ENCODE peak calls at places on chromosomes 12 and 14, in six cellular contexts. M is HFF-Myc, X is AG04450, J is dorsolateral prefrontal cortex, N is AG10803, K is esophagus squamous epithelium. P is an unnamed sample.

GRCh38 chr14:78985668-78986073 is 815.5 kb downstream of the NRXN3 start:
- DNase-seq in M (peak; percentile 1), X (no peak), J (no peak), N (peak; percentile 39), K (no peak), P (peak; percentile 37)

GRCh38 chr12:100593490-100593889 is 20.0 kb downstream of the GAS2L3 start:
- DNase-seq in M (no peak), X (no peak), J (no peak), N (peak; percentile 37), K (no peak), P (peak; percentile 56)

GRCh38 chr12:65208957-65209654 is 39.7 kb downstream of the LEMD3 start:
- DNase-seq in M (no peak), X (no peak), J (no peak), N (no peak), K (no peak), P (no peak)

GRCh38 chr12:127162307-127162706 is 1104.7 kb upstream of the TMEM132C start:
- DNase-seq in M (no peak), X (no peak), J (no peak), N (no peak), K (no peak), P (no peak)

GRCh38 chr12:39502657-39503056 is 59.7 kb upstream of the KIF21A start:
- DNase-seq in M (no peak), X (no peak), J (no peak), N (no peak), K (no peak), P (no peak)

GRCh38 chr14:99199854-99200653 is 71.9 kb downstream of the BCL11B start:
- DNase-seq in M (no peak), X (no peak), J (no peak), N (peak; percentile 20), K (no peak), P (no peak)

GRCh38 chr14:90600619-90601018 is 203.8 kb downstream of the CALM1 start:
- DNase-seq in M (no peak), X (no peak), J (no peak), N (no peak), K (no peak), P (no peak)

GRCh38 chr12:19015285-19015684 is 114.2 kb upstream of the PLEKHA5 start:
- DNase-seq in M (no peak), X (no peak), J (no peak), N (no peak), K (no peak), P (no peak)

GRCh38 chr14:100504372-100505078 is 82.7 kb downstream of the BEGAIN start:
- DNase-seq in M (peak; percentile 14), X (no peak), J (no peak), N (no peak), K (no peak), P (no peak)

GRCh38 chr12:119181944-119182343 is 3.2 kb downstream of the HSPB8 start:
- DNase-seq in M (no peak), X (no peak), J (no peak), N (no peak), K (no peak), P (no peak)

GRCh38 chr12:105569886-105570285 is 239.4 kb downstream of the C12orf75 start:
- DNase-seq in M (no peak), X (no peak), J (no peak), N (peak; percentile 29), K (no peak), P (no peak)

GRCh38 chr12:121295123-121295745 is 1.3 kb downstream of the CAMKK2 start:
- DNase-seq in M (no peak), X (no peak), J (no peak), N (no peak), K (no peak), P (no peak)

GRCh38 chr14:94388027-94388895 is at the start of gene SERPINA1:
- DNase-seq in M (no peak), X (no peak), J (no peak), N (no peak), K (no peak), P (peak; percentile 18)

GRCh38 chr14:75063013-75063412 is 811 bp downstream of the ACYP1 start:
- DNase-seq in M (no peak), X (no peak), J (no peak), N (no peak), K (no peak), P (no peak)

GRCh38 chr14:75067212-75067611 is 2.2 kb upstream of the ZC2HC1C start:
- DNase-seq in M (no peak), X (no peak), J (no peak), N (no peak), K (no peak), P (no peak)

GRCh38 chr14:75063491-75064204 is at the start of gene ACYP1:
- DNase-seq in M (no peak), X (peak; percentile 64), J (peak; percentile 96), N (peak; percentile 84), K (peak; percentile 57), P (peak; percentile 93)

GRCh38 chr14:75060420-75060819 is 3.4 kb downstream of the ACYP1 start:
- DNase-seq in M (no peak), X (no peak), J (no peak), N (no peak), K (no peak), P (no peak)

DNA sequence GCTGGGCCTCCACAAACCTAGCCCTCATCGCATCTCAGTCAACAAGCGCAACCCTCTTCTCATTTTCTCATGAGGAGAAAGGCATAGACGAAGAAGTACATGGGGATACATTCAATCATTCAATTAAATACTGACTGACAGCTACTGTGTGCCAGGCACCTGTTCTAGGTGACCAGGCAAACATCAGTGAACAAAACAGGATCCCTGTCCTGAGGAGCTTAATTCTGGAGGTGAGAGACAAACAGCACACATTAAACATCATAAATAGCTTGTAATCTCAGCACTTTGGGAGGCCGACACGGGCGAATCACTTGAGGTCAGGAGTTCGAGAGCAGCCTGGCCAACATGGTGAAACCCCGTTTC is 362 bp upstream of the ACYP1 start:
- DNase-seq in M (no peak), X (no peak), J (no peak), N (no peak), K (no peak), P (no peak)
- H3K4me3 ChIP-seq in M (peak overlapping the region; percentile 65), X (peak overlapping the region; percentile 96), J (peak overlapping the region; percentile 87), N (peak overlapping the region; percentile 93), K (peak overlapping the region; percentile 85), P (peak overlapping the region; percentile 95)

GRCh38 chr14:96257056-96257455 is 1.0 kb downstream of the BDKRB1 start:
- DNase-seq in M (no peak), X (no peak), J (no peak), N (no peak), K (no peak), P (no peak)

GRCh38 chr14:96256420-96256819 is 410 bp downstream of the BDKRB1 start:
- DNase-seq in M (no peak), X (no peak), J (no peak), N (peak; percentile 70), K (no peak), P (no peak)

GRCh38 chr14:96254696-96255095 is 1.3 kb upstream of the BDKRB1 start:
- DNase-seq in M (no peak), X (no peak), J (no peak), N (no peak), K (no peak), P (no peak)

GRCh38 chr14:96257900-96258299 is 1.9 kb downstream of the BDKRB1 start:
- DNase-seq in M (no peak), X (no peak), J (no peak), N (no peak), K (no peak), P (no peak)

DNA sequence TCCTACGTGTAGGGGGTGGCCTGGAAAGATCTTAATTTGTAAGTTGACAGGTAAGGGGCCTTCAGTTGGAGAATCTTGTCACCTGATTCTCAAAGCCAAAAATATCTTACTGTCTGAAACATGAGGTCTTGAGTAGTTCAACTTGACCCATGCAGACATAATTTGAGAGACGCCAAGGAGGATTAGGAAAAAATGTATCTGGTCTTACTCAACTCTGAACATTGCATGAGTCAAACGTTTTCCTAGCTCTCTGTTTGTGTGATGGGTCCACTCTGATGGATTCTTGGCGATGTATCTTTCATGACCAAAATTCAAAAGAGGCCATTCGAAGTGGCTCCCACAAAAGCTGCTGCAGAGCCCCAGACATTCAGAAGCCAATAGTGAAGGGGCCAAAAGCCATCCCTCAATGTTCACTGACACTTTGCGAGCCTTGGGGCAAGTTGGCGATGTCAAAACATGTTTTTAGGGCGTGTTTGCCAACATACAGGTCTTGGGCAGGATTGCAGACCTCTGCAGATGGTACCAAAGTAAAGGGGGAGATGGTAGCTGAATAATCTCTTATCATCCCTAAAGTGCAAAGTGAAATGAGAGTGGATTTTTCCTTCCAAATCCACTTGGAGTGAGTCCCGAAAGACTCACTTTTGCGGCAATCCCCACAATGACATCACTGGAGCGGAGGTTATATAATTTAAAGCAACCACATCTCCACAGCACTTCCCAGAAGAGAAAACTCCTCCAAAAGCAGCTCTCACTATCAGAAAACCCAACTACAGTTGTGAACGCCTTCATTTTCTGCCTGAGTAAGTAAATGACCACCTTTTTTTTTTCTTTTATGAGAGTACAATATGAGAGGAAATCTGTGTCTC is at the start of gene BDKRB1:
- DNase-seq in M (no peak), X (peak; percentile 82), J (no peak), N (peak; percentile 90), K (no peak), P (peak; percentile 80)
- H3K4me3 ChIP-seq in M (peak within 1 kb of the TSS; percentile 38), X (peak within 1 kb of the TSS; percentile 67), J (no peak within 1 kb of the TSS), N (peak within 1 kb of the TSS; percentile 3), K (peak within 1 kb of the TSS; percentile 11), P (no peak within 1 kb of the TSS)

DNA sequence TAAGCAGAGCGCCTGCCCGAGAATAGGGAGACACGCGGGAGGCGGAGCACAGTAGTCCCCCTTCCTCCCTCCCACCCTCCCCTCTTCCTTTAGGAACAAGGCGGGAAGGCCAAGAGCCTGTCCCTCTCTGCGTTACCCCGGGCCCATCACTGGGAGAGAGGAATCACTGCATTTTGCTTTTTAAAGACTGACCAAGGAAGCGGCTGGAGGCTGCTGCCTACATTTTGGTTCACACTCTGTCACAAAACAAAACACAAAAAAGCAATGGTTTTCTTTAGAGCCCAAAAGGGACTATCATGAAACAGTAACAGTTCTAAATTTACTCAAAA is 19.8 kb downstream of the STX2 start:
- DNase-seq in M (no peak), X (no peak), J (no peak), N (no peak), K (no peak), P (no peak)
- H3K4me3 ChIP-seq in M (no peak overlapping the region), X (no peak overlapping the region), J (peak overlapping the region; percentile 47), N (no peak overlapping the region), K (peak overlapping the region; percentile 46), P (no peak overlapping the region)

GRCh38 chr14:73276836-73277235 is 39.5 kb downstream of the PAPLN start:
- DNase-seq in M (no peak), X (no peak), J (no peak), N (no peak), K (no peak), P (no peak)

GRCh38 chr14:73267474-73267873 is 30.2 kb downstream of the PAPLN start:
- DNase-seq in M (no peak), X (no peak), J (no peak), N (no peak), K (no peak), P (no peak)

GRCh38 chr14:73269729-73270651 is 32.7 kb downstream of the PAPLN start:
- DNase-seq in M (no peak), X (no peak), J (peak; percentile 34), N (peak; percentile 21), K (no peak), P (peak; percentile 51)

GRCh38 chr14:73273799-73274198 is 36.5 kb downstream of the PAPLN start:
- DNase-seq in M (no peak), X (no peak), J (no peak), N (no peak), K (no peak), P (no peak)

DNA sequence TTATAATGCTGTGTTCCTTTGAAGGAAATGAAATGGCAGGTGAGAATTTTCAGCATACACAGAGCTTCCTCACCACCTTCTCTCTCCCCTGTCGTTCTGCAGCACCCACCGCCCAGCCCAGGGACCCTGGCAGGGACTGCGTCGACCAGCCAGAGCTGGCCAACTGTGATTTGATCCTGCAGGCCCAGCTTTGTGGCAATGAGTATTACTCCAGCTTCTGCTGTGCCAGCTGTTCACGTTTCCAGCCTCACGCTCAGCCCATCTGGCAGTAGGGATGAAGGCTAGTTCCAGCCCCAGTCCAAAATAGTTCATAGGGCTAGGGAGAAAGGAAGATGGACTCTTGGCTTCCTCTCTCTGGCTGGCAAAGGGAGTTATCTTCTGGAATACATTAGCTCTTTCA is 35.1 kb downstream of the PAPLN start:
- DNase-seq in M (no peak), X (no peak), J (no peak), N (no peak), K (no peak), P (no peak)
- H3K4me3 ChIP-seq in M (no peak overlapping the region), X (no peak overlapping the region), J (no peak overlapping the region), N (no peak overlapping the region), K (no peak overlapping the region), P (no peak overlapping the region)

P was measured in cardiac fibroblast.